ENCODE peak calls at places on chromosomes 11 and 22, in seven cellular contexts. One of them, this sample, is unnamed.

GRCh38 chr11:111871693-111872161 is 346 bp upstream of the ALG9 start:
- DNase-seq in BJ: no peak
- DNase-seq in endodermal cell: no peak
- DNase-seq in AG04449: no peak
- DNase-seq in Caco-2: no peak
- DNase-seq in GM12864: no peak
- DNase-seq in choroid plexus epithelial cell: no peak
- DNase-seq in this sample: no peak

GRCh38 chr11:17351510-17352176 is at the start of gene NCR3LG1:
- DNase-seq in BJ: peak; percentile 5
- DNase-seq in endodermal cell: peak; percentile 78
- DNase-seq in AG04449: no peak
- DNase-seq in Caco-2: peak; percentile 75
- DNase-seq in GM12864: no peak
- DNase-seq in choroid plexus epithelial cell: peak; percentile 81
- DNase-seq in this sample: no peak

GRCh38 chr11:79626135-79626748 is 185.4 kb upstream of the TENM4 start:
- DNase-seq in BJ: no peak
- DNase-seq in endodermal cell: no peak
- DNase-seq in AG04449: peak; percentile 2
- DNase-seq in Caco-2: no peak
- DNase-seq in GM12864: no peak
- DNase-seq in choroid plexus epithelial cell: no peak
- DNase-seq in this sample: no peak

GRCh38 chr11:69156218-69156639 is 494 bp downstream of the SMIM38 start:
- DNase-seq in BJ: no peak
- DNase-seq in endodermal cell: no peak
- DNase-seq in AG04449: no peak
- DNase-seq in Caco-2: no peak
- DNase-seq in GM12864: no peak
- DNase-seq in choroid plexus epithelial cell: no peak
- DNase-seq in this sample: no peak

GRCh38 chr11:44539971-44540370 is 25.5 kb upstream of the CD82 start:
- DNase-seq in BJ: no peak
- DNase-seq in endodermal cell: peak; percentile 80
- DNase-seq in AG04449: no peak
- DNase-seq in Caco-2: no peak
- DNase-seq in GM12864: no peak
- DNase-seq in choroid plexus epithelial cell: no peak
- DNase-seq in this sample: no peak

GRCh38 chr11:3152471-3153110 is 12.5 kb downstream of the OSBPL5 start:
- DNase-seq in BJ: no peak
- DNase-seq in endodermal cell: no peak
- DNase-seq in AG04449: no peak
- DNase-seq in Caco-2: no peak
- DNase-seq in GM12864: no peak
- DNase-seq in choroid plexus epithelial cell: peak; percentile 38
- DNase-seq in this sample: no peak

GRCh38 chr11:103875855-103876510 is 160.5 kb upstream of the DDI1 start:
- DNase-seq in BJ: no peak
- DNase-seq in endodermal cell: no peak
- DNase-seq in AG04449: no peak
- DNase-seq in Caco-2: no peak
- DNase-seq in GM12864: peak; percentile 47
- DNase-seq in choroid plexus epithelial cell: no peak
- DNase-seq in this sample: no peak

GRCh38 chr11:74147199-74147929 is 23.4 kb downstream of the C2CD3 start:
- DNase-seq in BJ: no peak
- DNase-seq in endodermal cell: no peak
- DNase-seq in AG04449: no peak
- DNase-seq in Caco-2: no peak
- DNase-seq in GM12864: no peak
- DNase-seq in choroid plexus epithelial cell: peak; percentile 77
- DNase-seq in this sample: no peak

GRCh38 chr22:32897400-32897799 is 95.9 kb downstream of the TIMP3 start:
- DNase-seq in BJ: peak; percentile 59
- DNase-seq in endodermal cell: no peak
- DNase-seq in AG04449: peak; percentile 28
- DNase-seq in Caco-2: no peak
- DNase-seq in GM12864: no peak
- DNase-seq in choroid plexus epithelial cell: peak; percentile 57
- DNase-seq in this sample: no peak

GRCh38 chr11:83019888-83020579 is 51.7 kb downstream of the RAB30 start:
- DNase-seq in BJ: no peak
- DNase-seq in endodermal cell: no peak
- DNase-seq in AG04449: no peak
- DNase-seq in Caco-2: no peak
- DNase-seq in GM12864: no peak
- DNase-seq in choroid plexus epithelial cell: no peak
- DNase-seq in this sample: no peak

GRCh38 chr11:3836903-3837302 is 3.9 kb downstream of the RHOG start:
- DNase-seq in BJ: no peak
- DNase-seq in endodermal cell: no peak
- DNase-seq in AG04449: no peak
- DNase-seq in Caco-2: no peak
- DNase-seq in GM12864: no peak
- DNase-seq in choroid plexus epithelial cell: no peak
- DNase-seq in this sample: no peak

GRCh38 chr22:46469701-46470100 is 67.7 kb downstream of the CELSR1 start:
- DNase-seq in BJ: no peak
- DNase-seq in endodermal cell: no peak
- DNase-seq in AG04449: no peak
- DNase-seq in Caco-2: no peak
- DNase-seq in GM12864: no peak
- DNase-seq in choroid plexus epithelial cell: no peak
- DNase-seq in this sample: no peak

GRCh38 chr11:62976109-62976508 is 8.7 kb downstream of the SLC22A6 start:
- DNase-seq in BJ: no peak
- DNase-seq in endodermal cell: no peak
- DNase-seq in AG04449: no peak
- DNase-seq in Caco-2: no peak
- DNase-seq in GM12864: no peak
- DNase-seq in choroid plexus epithelial cell: no peak
- DNase-seq in this sample: no peak

GRCh38 chr11:62980133-62980760 is 4.5 kb downstream of the SLC22A6 start:
- DNase-seq in BJ: no peak
- DNase-seq in endodermal cell: peak; percentile 67
- DNase-seq in AG04449: no peak
- DNase-seq in Caco-2: peak; percentile 39
- DNase-seq in GM12864: no peak
- DNase-seq in choroid plexus epithelial cell: peak; percentile 31
- DNase-seq in this sample: no peak

DNA sequence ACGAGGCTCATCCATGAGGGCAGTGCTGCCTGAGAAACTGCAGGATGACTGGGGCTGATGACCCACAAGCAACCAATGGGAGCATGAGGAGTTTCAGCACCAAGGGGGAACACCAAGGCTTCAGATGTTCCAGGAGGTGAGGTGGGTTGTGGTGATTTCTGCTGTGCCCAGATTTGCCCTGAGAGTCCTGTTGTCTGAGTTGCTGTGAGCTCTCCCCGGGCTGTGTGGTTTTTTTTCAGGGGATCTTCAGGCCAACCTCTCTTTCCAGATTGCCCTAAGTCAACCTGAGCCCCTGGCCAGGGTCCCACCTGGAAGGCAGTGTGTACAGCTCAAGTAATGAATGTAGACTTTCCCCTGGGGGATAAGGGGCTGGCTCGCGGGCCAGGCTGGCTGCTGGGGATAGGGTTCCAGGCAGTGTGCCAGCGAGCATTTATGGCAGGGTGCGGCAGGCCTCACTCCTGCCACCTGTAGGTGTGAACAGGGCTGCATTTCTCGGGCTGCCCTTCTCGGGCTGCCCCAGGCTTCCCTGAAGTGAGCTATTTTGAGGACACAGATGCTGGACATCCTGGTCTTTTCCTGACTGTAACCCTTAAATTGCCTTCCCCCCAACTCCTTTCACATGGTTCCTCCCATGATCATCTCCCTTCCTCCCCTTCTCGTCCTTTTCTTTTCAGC is 9.8 kb downstream of the SLC22A6 start:
- DNase-seq in BJ: no peak
- DNase-seq in endodermal cell: peak; percentile 82
- DNase-seq in AG04449: no peak
- DNase-seq in Caco-2: peak; percentile 49
- DNase-seq in GM12864: no peak
- DNase-seq in choroid plexus epithelial cell: peak; percentile 9
- DNase-seq in this sample: peak; percentile 17
- H3K4me3 ChIP-seq in BJ: no peak overlapping the region
- H3K4me3 ChIP-seq in endodermal cell: no peak overlapping the region
- H3K4me3 ChIP-seq in AG04449: no peak overlapping the region
- H3K4me3 ChIP-seq in Caco-2: no peak overlapping the region
- H3K4me3 ChIP-seq in GM12864: no peak overlapping the region
- H3K4me3 ChIP-seq in choroid plexus epithelial cell: no peak overlapping the region
- H3K4me3 ChIP-seq in this sample: no peak overlapping the region

GRCh38 chr11:1868636-1869291 is 15.9 kb downstream of the LSP1 start:
- DNase-seq in BJ: no peak
- DNase-seq in endodermal cell: no peak
- DNase-seq in AG04449: no peak
- DNase-seq in Caco-2: no peak
- DNase-seq in GM12864: no peak
- DNase-seq in choroid plexus epithelial cell: no peak
- DNase-seq in this sample: no peak
- H3K4me3 ChIP-seq in BJ: no peak overlapping the region
- H3K4me3 ChIP-seq in endodermal cell: no peak overlapping the region
- H3K4me3 ChIP-seq in AG04449: no peak overlapping the region
- H3K4me3 ChIP-seq in Caco-2: no peak overlapping the region
- H3K4me3 ChIP-seq in GM12864: no peak overlapping the region
- H3K4me3 ChIP-seq in choroid plexus epithelial cell: no peak overlapping the region
- H3K4me3 ChIP-seq in this sample: no peak overlapping the region

GRCh38 chr11:75402002-75402773 is 2.9 kb downstream of the RPS3 start:
- DNase-seq in BJ: no peak
- DNase-seq in endodermal cell: no peak
- DNase-seq in AG04449: no peak
- DNase-seq in Caco-2: no peak
- DNase-seq in GM12864: no peak
- DNase-seq in choroid plexus epithelial cell: no peak
- DNase-seq in this sample: no peak
- H3K4me3 ChIP-seq in BJ: no peak overlapping the region
- H3K4me3 ChIP-seq in endodermal cell: peak overlapping the region; percentile 95
- H3K4me3 ChIP-seq in AG04449: peak overlapping the region; percentile 15
- H3K4me3 ChIP-seq in Caco-2: no peak overlapping the region
- H3K4me3 ChIP-seq in GM12864: peak overlapping the region; percentile 72
- H3K4me3 ChIP-seq in choroid plexus epithelial cell: peak overlapping the region; percentile 3
- H3K4me3 ChIP-seq in this sample: peak overlapping the region; percentile 96

DNA sequence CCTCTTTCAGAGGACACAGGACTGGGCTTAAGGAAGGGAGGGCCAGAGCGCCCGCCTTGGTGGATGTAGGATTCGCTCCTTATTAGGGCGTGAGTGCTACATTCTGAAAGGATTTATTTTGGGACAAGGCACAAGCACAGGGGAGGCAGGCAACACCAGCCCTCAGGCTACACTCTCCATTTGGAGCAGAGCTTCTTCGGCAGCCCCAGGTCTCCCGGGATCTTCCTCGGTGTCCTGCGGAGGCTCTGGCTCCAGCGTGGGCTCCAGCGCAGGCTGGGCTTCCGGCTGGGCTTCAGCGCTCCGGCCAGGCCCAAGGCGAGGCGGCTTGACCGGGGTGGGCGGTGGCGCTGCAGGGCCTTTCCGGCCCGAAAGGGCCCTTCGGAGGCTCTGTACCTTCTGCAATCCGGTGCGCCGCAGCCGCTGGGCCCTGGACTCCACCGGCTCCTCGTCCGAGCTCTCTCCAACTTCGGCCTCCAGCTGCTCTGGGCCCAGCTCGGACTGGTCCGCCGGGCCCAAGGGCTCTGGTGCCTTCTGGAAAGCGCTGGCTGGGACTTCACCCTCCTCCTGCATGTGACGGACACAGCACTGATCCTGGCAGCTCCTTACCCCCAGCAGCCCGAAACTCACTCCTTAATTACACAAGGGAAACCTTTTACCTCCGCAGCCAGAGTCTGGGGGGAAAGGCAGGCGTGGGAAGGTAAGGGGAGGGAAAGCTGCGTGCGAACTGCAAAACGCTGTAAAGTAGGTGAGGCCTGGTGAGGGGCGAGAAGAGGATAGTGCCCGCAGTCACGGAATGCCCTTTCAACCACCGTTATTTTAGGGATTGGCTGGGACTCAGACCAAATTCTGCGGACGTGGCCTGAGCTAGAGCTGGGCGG is 1.1 kb downstream of the CAVIN3 start:
- DNase-seq in BJ: no peak
- DNase-seq in endodermal cell: peak; percentile 79
- DNase-seq in AG04449: peak; percentile 63
- DNase-seq in Caco-2: no peak
- DNase-seq in GM12864: no peak
- DNase-seq in choroid plexus epithelial cell: peak; percentile 64
- DNase-seq in this sample: no peak
- H3K4me3 ChIP-seq in BJ: peak overlapping the region; percentile 59
- H3K4me3 ChIP-seq in endodermal cell: peak overlapping the region; percentile 94
- H3K4me3 ChIP-seq in AG04449: peak overlapping the region; percentile 75
- H3K4me3 ChIP-seq in Caco-2: peak overlapping the region; percentile 55
- H3K4me3 ChIP-seq in GM12864: peak overlapping the region; percentile 58
- H3K4me3 ChIP-seq in choroid plexus epithelial cell: peak overlapping the region; percentile 73
- H3K4me3 ChIP-seq in this sample: peak overlapping the region; percentile 71

DNA sequence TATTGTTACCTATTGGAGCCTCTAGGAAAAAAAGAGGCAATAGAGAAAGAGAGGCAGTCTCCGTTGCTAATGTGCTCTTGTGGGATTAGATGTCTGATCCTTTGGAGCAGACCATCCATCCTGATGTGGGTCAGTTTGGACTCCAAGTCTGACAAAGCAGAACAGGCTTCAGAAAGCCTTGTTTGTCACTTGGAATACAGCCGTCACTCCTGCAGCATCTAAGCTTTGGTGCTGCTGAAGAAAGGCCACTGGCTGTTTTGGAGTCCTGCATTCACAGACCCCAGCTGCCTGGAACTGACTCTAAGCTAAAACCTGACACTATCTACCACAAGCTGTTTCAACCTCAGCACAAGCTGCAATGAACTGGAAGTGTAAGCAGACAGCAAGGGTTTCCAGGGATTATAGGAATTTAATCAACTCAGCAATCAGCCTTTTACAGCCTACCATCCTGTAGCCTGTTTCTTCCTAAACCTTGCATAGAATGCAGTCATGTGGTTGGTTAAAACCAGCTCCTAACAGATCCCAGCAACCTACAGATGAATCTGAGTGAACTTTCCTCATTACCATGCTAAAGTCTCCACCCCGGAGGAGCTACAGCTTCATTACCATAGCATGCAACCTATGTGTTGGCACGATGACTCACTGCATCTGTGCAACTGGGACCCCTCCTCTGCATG is 3.7 kb upstream of the PLAAT4 start:
- DNase-seq in BJ: no peak
- DNase-seq in endodermal cell: no peak
- DNase-seq in AG04449: no peak
- DNase-seq in Caco-2: no peak
- DNase-seq in GM12864: no peak
- DNase-seq in choroid plexus epithelial cell: no peak
- DNase-seq in this sample: no peak
- H3K4me3 ChIP-seq in BJ: no peak overlapping the region
- H3K4me3 ChIP-seq in endodermal cell: peak overlapping the region; percentile 12
- H3K4me3 ChIP-seq in AG04449: no peak overlapping the region
- H3K4me3 ChIP-seq in Caco-2: no peak overlapping the region
- H3K4me3 ChIP-seq in GM12864: no peak overlapping the region
- H3K4me3 ChIP-seq in choroid plexus epithelial cell: no peak overlapping the region
- H3K4me3 ChIP-seq in this sample: no peak overlapping the region

DNA sequence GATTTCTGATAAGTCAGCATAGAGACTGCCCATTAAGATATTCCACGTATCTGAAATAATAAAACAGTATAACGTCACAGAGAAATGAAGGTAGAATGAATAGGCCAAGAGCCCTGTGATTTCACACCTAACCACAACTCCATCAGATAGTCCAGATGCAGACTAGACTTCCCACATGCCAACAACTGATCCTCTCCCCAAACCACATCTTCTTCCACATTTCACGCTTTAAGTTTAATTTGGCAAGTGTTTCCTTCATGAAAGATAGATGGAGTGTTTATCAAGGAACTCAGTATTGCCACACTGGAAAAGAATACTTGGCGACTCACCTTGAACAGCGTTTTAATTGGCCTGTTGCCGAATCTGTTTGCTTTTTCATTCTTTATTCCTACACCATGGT is 81.5 kb downstream of the MUC15 start:
- DNase-seq in BJ: no peak
- DNase-seq in endodermal cell: no peak
- DNase-seq in AG04449: no peak
- DNase-seq in Caco-2: no peak
- DNase-seq in GM12864: no peak
- DNase-seq in choroid plexus epithelial cell: no peak
- DNase-seq in this sample: no peak
- H3K4me3 ChIP-seq in BJ: no peak overlapping the region
- H3K4me3 ChIP-seq in endodermal cell: no peak overlapping the region
- H3K4me3 ChIP-seq in AG04449: no peak overlapping the region
- H3K4me3 ChIP-seq in Caco-2: no peak overlapping the region
- H3K4me3 ChIP-seq in GM12864: no peak overlapping the region
- H3K4me3 ChIP-seq in choroid plexus epithelial cell: no peak overlapping the region
- H3K4me3 ChIP-seq in this sample: no peak overlapping the region